ENCODE peak calls at places on chromosomes 12 and 14, in five cellular contexts. One of them, this sample, is unnamed.

GRCh38 chr12:115752913-115753726 is 524.4 kb downstream of the MED13L start:
- DNase-seq in ascending aorta: no peak
- DNase-seq in ovary: peak
- DNase-seq in K562: peak
- DNase-seq in hepatocyte: peak
- DNase-seq in this sample: peak

GRCh38 chr12:18798445-18799139 is 60.7 kb downstream of the CAPZA3 start:
- DNase-seq in K562: no peak
- DNase-seq in hepatocyte: no peak
- DNase-seq in ovary: no peak
- DNase-seq in ascending aorta: no peak
- DNase-seq in this sample: no peak

GRCh38 chr14:55075628-55076027 is 24.2 kb downstream of the MAPK1IP1L start:
- DNase-seq in ascending aorta: no peak
- DNase-seq in hepatocyte: no peak
- DNase-seq in K562: no peak
- DNase-seq in ovary: no peak
- DNase-seq in this sample: no peak

GRCh38 chr12:122868471-122869177 is 27.3 kb downstream of the VPS37B start:
- DNase-seq in K562: no peak
- DNase-seq in ovary: no peak
- DNase-seq in hepatocyte: no peak
- DNase-seq in ascending aorta: no peak
- DNase-seq in this sample: no peak

GRCh38 chr14:31505411-31505810 is 17.6 kb upstream of the GPR33 start:
- DNase-seq in ovary: no peak
- DNase-seq in K562: no peak
- DNase-seq in hepatocyte: no peak
- DNase-seq in ascending aorta: no peak
- DNase-seq in this sample: no peak

GRCh38 chr14:75050852-75051555 is at the start of gene MLH3:
- DNase-seq in ovary: peak
- DNase-seq in ascending aorta: peak
- DNase-seq in hepatocyte: peak
- DNase-seq in K562: peak
- DNase-seq in this sample: peak

GRCh38 chr14:101019541-101019940 is 116.0 kb upstream of the RTL1 start:
- DNase-seq in ascending aorta: no peak
- DNase-seq in K562: peak
- DNase-seq in ovary: peak
- DNase-seq in hepatocyte: no peak
- DNase-seq in this sample: peak

GRCh38 chr12:96167492-96167891 is 26.7 kb upstream of the ELK3 start:
- DNase-seq in hepatocyte: no peak
- DNase-seq in ascending aorta: no peak
- DNase-seq in K562: no peak
- DNase-seq in ovary: no peak
- DNase-seq in this sample: no peak

GRCh38 chr12:29200586-29200985 is 51.5 kb downstream of the FAR2 start:
- DNase-seq in K562: no peak
- DNase-seq in hepatocyte: no peak
- DNase-seq in ovary: no peak
- DNase-seq in ascending aorta: no peak
- DNase-seq in this sample: no peak

GRCh38 chr12:59383426-59383822 is 212.4 kb upstream of the SLC16A7 start:
- DNase-seq in ovary: no peak
- DNase-seq in K562: no peak
- DNase-seq in ascending aorta: no peak
- DNase-seq in hepatocyte: no peak
- DNase-seq in this sample: no peak

GRCh38 chr14:90023176-90023896 is 38.5 kb upstream of the KCNK13 start:
- DNase-seq in K562: no peak
- DNase-seq in ascending aorta: no peak
- DNase-seq in ovary: no peak
- DNase-seq in hepatocyte: no peak
- DNase-seq in this sample: no peak

GRCh38 chr12:68483592-68484373 is 126.9 kb upstream of the RAP1B start:
- DNase-seq in K562: no peak
- DNase-seq in ascending aorta: no peak
- DNase-seq in ovary: no peak
- DNase-seq in hepatocyte: no peak
- DNase-seq in this sample: no peak

GRCh38 chr12:130339946-130340345 is 2.3 kb downstream of the PIWIL1 start:
- DNase-seq in hepatocyte: peak
- DNase-seq in K562: no peak
- DNase-seq in ascending aorta: no peak
- DNase-seq in ovary: no peak
- DNase-seq in this sample: no peak

GRCh38 chr12:127893875-127894635 is 372.9 kb upstream of the TMEM132C start:
- DNase-seq in ovary: no peak
- DNase-seq in ascending aorta: no peak
- DNase-seq in K562: no peak
- DNase-seq in hepatocyte: no peak
- DNase-seq in this sample: peak

GRCh38 chr14:104795781-104796681 is 483 bp upstream of the AKT1 start:
- DNase-seq in ovary: peak
- DNase-seq in hepatocyte: peak
- DNase-seq in ascending aorta: no peak
- DNase-seq in K562: peak
- DNase-seq in this sample: no peak

GRCh38 chr14:78975734-78976133 is 805.6 kb downstream of the NRXN3 start:
- DNase-seq in ovary: no peak
- DNase-seq in K562: no peak
- DNase-seq in ascending aorta: no peak
- DNase-seq in hepatocyte: peak
- DNase-seq in this sample: no peak

GRCh38 chr12:123058471-123058870 is 78.0 kb downstream of the ARL6IP4 start:
- DNase-seq in hepatocyte: no peak
- DNase-seq in ascending aorta: no peak
- DNase-seq in K562: no peak
- DNase-seq in ovary: no peak
- DNase-seq in this sample: no peak

GRCh38 chr12:119602695-119603094 is 9.1 kb downstream of the TMEM233 start:
- DNase-seq in K562: no peak
- DNase-seq in ovary: no peak
- DNase-seq in ascending aorta: no peak
- DNase-seq in hepatocyte: no peak
- DNase-seq in this sample: no peak

GRCh38 chr12:22626429-22626828 is 1.5 kb downstream of the ETNK1 start:
- DNase-seq in ascending aorta: no peak
- DNase-seq in ovary: no peak
- DNase-seq in K562: peak
- DNase-seq in hepatocyte: peak
- DNase-seq in this sample: no peak

GRCh38 chr14:94593749-94594431 is 12.7 kb downstream of the SERPINA5 start:
- DNase-seq in ovary: no peak
- DNase-seq in K562: no peak
- DNase-seq in ascending aorta: no peak
- DNase-seq in hepatocyte: peak
- DNase-seq in this sample: no peak

GRCh38 chr14:90453401-90453951 is 56.6 kb downstream of the CALM1 start:
- DNase-seq in K562: no peak
- DNase-seq in ovary: peak
- DNase-seq in ascending aorta: no peak
- DNase-seq in hepatocyte: peak
- DNase-seq in this sample: no peak

GRCh38 chr12:58584885-58585284 is 335.4 kb downstream of the LRIG3 start:
- DNase-seq in K562: no peak
- DNase-seq in ovary: no peak
- DNase-seq in ascending aorta: no peak
- DNase-seq in hepatocyte: no peak
- DNase-seq in this sample: no peak

GRCh38 chr12:111248981-111249380 is 119.9 kb downstream of the PHETA1 start:
- DNase-seq in ascending aorta: no peak
- DNase-seq in K562: no peak
- DNase-seq in ovary: no peak
- DNase-seq in hepatocyte: no peak
- DNase-seq in this sample: no peak

GRCh38 chr14:55133416-55133815 is 4.4 kb downstream of the LGALS3 start:
- DNase-seq in hepatocyte: peak
- DNase-seq in ascending aorta: no peak
- DNase-seq in K562: no peak
- DNase-seq in ovary: no peak
- DNase-seq in this sample: peak

GRCh38 chr12:46452061-46452615 is 79.6 kb upstream of the SLC38A2 start:
- DNase-seq in K562: no peak
- DNase-seq in hepatocyte: no peak
- DNase-seq in ascending aorta: no peak
- DNase-seq in ovary: no peak
- DNase-seq in this sample: no peak

GRCh38 chr14:32702571-32702970 is 236.1 kb upstream of the NPAS3 start:
- DNase-seq in ascending aorta: peak
- DNase-seq in K562: no peak
- DNase-seq in ovary: peak
- DNase-seq in hepatocyte: no peak
- DNase-seq in this sample: no peak

GRCh38 chr12:45309826-45310626 is 94.1 kb downstream of the ANO6 start:
- DNase-seq in K562: no peak
- DNase-seq in ascending aorta: no peak
- DNase-seq in ovary: no peak
- DNase-seq in hepatocyte: no peak
- DNase-seq in this sample: no peak

GRCh38 chr12:6044082-6044481 is 80.4 kb downstream of the VWF start:
- DNase-seq in K562: no peak
- DNase-seq in hepatocyte: no peak
- DNase-seq in ascending aorta: no peak
- DNase-seq in ovary: no peak
- DNase-seq in this sample: no peak

GRCh38 chr12:79454338-79454777 is 236.4 kb downstream of the PAWR start:
- DNase-seq in hepatocyte: peak
- DNase-seq in ascending aorta: no peak
- DNase-seq in K562: no peak
- DNase-seq in ovary: no peak
- DNase-seq in this sample: peak

DNA sequence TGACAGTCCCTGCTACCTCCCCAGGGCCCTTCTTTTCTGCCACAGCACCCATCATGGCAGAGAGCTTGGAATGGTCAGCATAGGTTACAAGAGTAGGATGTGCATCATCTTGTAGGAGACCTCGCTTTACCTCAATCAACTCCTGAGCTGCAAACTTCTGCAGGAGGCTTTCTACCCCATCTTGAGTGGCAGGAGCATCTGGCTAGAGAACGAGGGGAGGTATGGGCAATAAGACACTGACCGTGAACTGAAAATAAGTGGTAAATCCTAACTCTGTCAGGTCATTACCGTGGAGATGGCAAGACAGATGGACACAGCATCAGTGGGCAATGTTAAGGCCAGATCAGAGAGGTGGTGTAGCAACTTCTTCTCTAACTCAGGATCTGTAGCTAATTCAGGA is 7.8 kb downstream of the METTL3 start:
- DNase-seq in ovary: no peak
- DNase-seq in ascending aorta: no peak
- DNase-seq in K562: no peak
- DNase-seq in hepatocyte: no peak
- DNase-seq in this sample: no peak
- H3K27ac ChIP-seq in ovary: no peak
- H3K27ac ChIP-seq in ascending aorta: no peak
- H3K27ac ChIP-seq in K562: no peak
- H3K27ac ChIP-seq in hepatocyte: no peak
- H3K27ac ChIP-seq in this sample: no peak

GRCh38 chr12:51368640-51369517 is 22.3 kb downstream of the GALNT6 start:
- DNase-seq in ovary: no peak
- DNase-seq in ascending aorta: peak
- DNase-seq in hepatocyte: no peak
- DNase-seq in K562: peak
- DNase-seq in this sample: no peak

GRCh38 chr12:51371295-51371953 is 19.8 kb downstream of the GALNT6 start:
- DNase-seq in ascending aorta: peak
- DNase-seq in ovary: peak
- DNase-seq in hepatocyte: peak
- DNase-seq in K562: no peak
- DNase-seq in this sample: peak

GRCh38 chr12:51369581-51369980 is 21.6 kb downstream of the GALNT6 start:
- DNase-seq in hepatocyte: no peak
- DNase-seq in K562: no peak
- DNase-seq in ascending aorta: no peak
- DNase-seq in ovary: no peak
- DNase-seq in this sample: no peak

GRCh38 chr12:51372021-51372420 is 19.2 kb downstream of the GALNT6 start:
- DNase-seq in hepatocyte: no peak
- DNase-seq in ascending aorta: no peak
- DNase-seq in ovary: no peak
- DNase-seq in K562: no peak
- DNase-seq in this sample: no peak

DNA sequence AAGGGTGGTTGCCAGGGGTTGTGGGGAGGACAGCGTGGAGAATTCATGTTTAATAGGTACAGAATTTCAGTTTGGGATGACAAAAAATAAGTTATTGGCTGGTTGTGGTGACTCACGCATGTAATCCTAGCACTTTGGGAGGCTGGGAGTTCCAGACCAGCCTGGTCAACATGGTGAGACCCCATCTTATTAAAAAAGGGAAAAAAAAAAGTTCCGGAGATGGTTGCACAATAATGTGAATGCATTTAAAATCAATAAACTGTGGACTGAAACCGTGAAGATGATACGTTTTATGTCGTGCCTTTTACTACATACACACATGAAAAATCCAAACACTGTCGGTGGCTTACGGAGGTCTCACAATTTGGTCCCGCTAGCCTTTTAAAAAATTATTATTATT is 20.5 kb downstream of the GALNT6 start:
- DNase-seq in hepatocyte: no peak
- DNase-seq in ascending aorta: no peak
- DNase-seq in K562: no peak
- DNase-seq in ovary: no peak
- DNase-seq in this sample: no peak
- H3K27ac ChIP-seq in hepatocyte: peak
- H3K27ac ChIP-seq in ascending aorta: peak
- H3K27ac ChIP-seq in K562: no peak
- H3K27ac ChIP-seq in ovary: no peak
- H3K27ac ChIP-seq in this sample: no peak

DNA sequence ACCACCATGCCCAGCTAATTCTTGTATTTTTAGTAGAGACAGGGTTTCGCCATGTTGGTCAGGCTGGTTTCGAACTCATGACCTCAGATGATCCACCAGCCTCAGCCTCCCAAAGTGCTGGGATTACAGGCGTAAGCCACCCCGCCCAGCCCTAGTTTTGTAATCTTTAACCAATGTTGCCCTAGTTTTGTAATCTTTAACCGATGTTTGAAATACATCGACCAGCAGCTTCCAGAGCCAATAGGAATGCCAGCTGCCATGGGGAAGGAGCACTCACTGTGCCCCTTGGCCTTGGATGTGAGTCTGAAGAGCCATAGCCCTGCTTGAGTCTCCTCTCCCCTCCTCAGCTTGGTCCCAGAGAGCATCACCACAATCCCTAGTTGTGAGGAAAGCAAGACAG is 209.3 kb upstream of the RGS6 start:
- DNase-seq in K562: no peak
- DNase-seq in hepatocyte: no peak
- DNase-seq in ascending aorta: no peak
- DNase-seq in ovary: no peak
- DNase-seq in this sample: no peak
- H3K27ac ChIP-seq in K562: no peak
- H3K27ac ChIP-seq in hepatocyte: no peak
- H3K27ac ChIP-seq in ascending aorta: no peak
- H3K27ac ChIP-seq in ovary: no peak
- H3K27ac ChIP-seq in this sample: no peak

GRCh38 chr14:93044601-93045000 is 71.1 kb downstream of the ITPK1 start:
- DNase-seq in ascending aorta: no peak
- DNase-seq in ovary: no peak
- DNase-seq in hepatocyte: no peak
- DNase-seq in K562: peak
- DNase-seq in this sample: no peak
- H3K27ac ChIP-seq in ascending aorta: peak
- H3K27ac ChIP-seq in ovary: no peak
- H3K27ac ChIP-seq in hepatocyte: peak
- H3K27ac ChIP-seq in K562: no peak
- H3K27ac ChIP-seq in this sample: peak

GRCh38 chr12:121610239-121611149 is 15.8 kb upstream of the ORAI1 start:
- DNase-seq in K562: peak
- DNase-seq in ascending aorta: no peak
- DNase-seq in hepatocyte: peak
- DNase-seq in ovary: peak
- DNase-seq in this sample: no peak
- H3K27ac ChIP-seq in K562: no peak
- H3K27ac ChIP-seq in ascending aorta: peak
- H3K27ac ChIP-seq in hepatocyte: peak
- H3K27ac ChIP-seq in ovary: peak
- H3K27ac ChIP-seq in this sample: no peak